ENCODE peak calls at places on chromosomes 6 and 20, in six cellular contexts. One of them, this sample, is unnamed.

GRCh38 chr6:40930555-40930954 is 108.5 kb downstream of the UNC5CL start:
- DNase-seq in GM12878: no peak
- DNase-seq in H1: no peak
- DNase-seq in K562: peak
- DNase-seq in HCT116: no peak
- DNase-seq in HepG2: no peak
- DNase-seq in this sample: no peak

GRCh38 chr6:100573169-100573568 is 108.4 kb upstream of the SIM1 start:
- DNase-seq in GM12878: no peak
- DNase-seq in H1: no peak
- DNase-seq in K562: peak
- DNase-seq in HCT116: peak
- DNase-seq in HepG2: peak
- DNase-seq in this sample: no peak

GRCh38 chr6:22145823-22146379 is 150.9 kb downstream of the PRL start:
- DNase-seq in GM12878: no peak
- DNase-seq in H1: peak
- DNase-seq in K562: no peak
- DNase-seq in HCT116: no peak
- DNase-seq in HepG2: no peak
- DNase-seq in this sample: peak

GRCh38 chr20:50680106-50680960 is 11.0 kb downstream of the RIPOR3 start:
- DNase-seq in GM12878: no peak
- DNase-seq in H1: no peak
- DNase-seq in K562: no peak
- DNase-seq in HCT116: no peak
- DNase-seq in HepG2: peak
- DNase-seq in this sample: no peak

GRCh38 chr6:34934516-34934915 is 45.5 kb downstream of the ANKS1A start:
- DNase-seq in GM12878: no peak
- DNase-seq in H1: no peak
- DNase-seq in K562: no peak
- DNase-seq in HCT116: no peak
- DNase-seq in HepG2: no peak
- DNase-seq in this sample: no peak

GRCh38 chr20:12217382-12217781 is 299.7 kb downstream of the BTBD3 start:
- DNase-seq in GM12878: no peak
- DNase-seq in H1: no peak
- DNase-seq in K562: no peak
- DNase-seq in HCT116: no peak
- DNase-seq in HepG2: no peak
- DNase-seq in this sample: no peak

GRCh38 chr20:5621305-5621704 is 128.9 kb upstream of the SHLD1 start:
- DNase-seq in GM12878: no peak
- DNase-seq in H1: no peak
- DNase-seq in K562: no peak
- DNase-seq in HCT116: no peak
- DNase-seq in HepG2: no peak
- DNase-seq in this sample: no peak

GRCh38 chr6:41688256-41688965 is 47.0 kb downstream of the TFEB start:
- DNase-seq in GM12878: no peak
- DNase-seq in H1: no peak
- DNase-seq in K562: no peak
- DNase-seq in HCT116: no peak
- DNase-seq in HepG2: no peak
- DNase-seq in this sample: no peak

GRCh38 chr6:47078991-47079390 is 36.9 kb upstream of the ADGRF1 start:
- DNase-seq in GM12878: no peak
- DNase-seq in H1: no peak
- DNase-seq in K562: no peak
- DNase-seq in HCT116: no peak
- DNase-seq in HepG2: no peak
- DNase-seq in this sample: no peak

GRCh38 chr6:6866656-6867390 is 240.9 kb upstream of the RREB1 start:
- DNase-seq in GM12878: no peak
- DNase-seq in H1: no peak
- DNase-seq in K562: no peak
- DNase-seq in HCT116: no peak
- DNase-seq in HepG2: no peak
- DNase-seq in this sample: no peak

GRCh38 chr6:106381871-106382270 is 21.4 kb downstream of the CRYBG1 start:
- DNase-seq in GM12878: no peak
- DNase-seq in H1: no peak
- DNase-seq in K562: no peak
- DNase-seq in HCT116: no peak
- DNase-seq in HepG2: no peak
- DNase-seq in this sample: no peak

GRCh38 chr20:64143018-64143801 is 21.0 kb upstream of the MYT1 start:
- DNase-seq in GM12878: no peak
- DNase-seq in H1: no peak
- DNase-seq in K562: no peak
- DNase-seq in HCT116: no peak
- DNase-seq in HepG2: no peak
- DNase-seq in this sample: no peak

GRCh38 chr6:109478848-109479624 is 4.0 kb downstream of the ZBTB24 start:
- DNase-seq in GM12878: no peak
- DNase-seq in H1: no peak
- DNase-seq in K562: no peak
- DNase-seq in HCT116: no peak
- DNase-seq in HepG2: peak
- DNase-seq in this sample: no peak

GRCh38 chr6:44464527-44465310 is 77.2 kb downstream of the CDC5L start:
- DNase-seq in GM12878: no peak
- DNase-seq in H1: no peak
- DNase-seq in K562: no peak
- DNase-seq in HCT116: no peak
- DNase-seq in HepG2: peak
- DNase-seq in this sample: no peak

GRCh38 chr20:4016349-4017050 is 1.1 kb upstream of the RNF24 start:
- DNase-seq in GM12878: no peak
- DNase-seq in H1: no peak
- DNase-seq in K562: no peak
- DNase-seq in HCT116: no peak
- DNase-seq in HepG2: no peak
- DNase-seq in this sample: no peak

GRCh38 chr20:4012631-4013030 is 2.7 kb downstream of the RNF24 start:
- DNase-seq in GM12878: no peak
- DNase-seq in H1: no peak
- DNase-seq in K562: no peak
- DNase-seq in HCT116: no peak
- DNase-seq in HepG2: no peak
- DNase-seq in this sample: no peak

GRCh38 chr20:4013041-4013440 is 2.3 kb downstream of the RNF24 start:
- DNase-seq in GM12878: no peak
- DNase-seq in H1: no peak
- DNase-seq in K562: no peak
- DNase-seq in HCT116: no peak
- DNase-seq in HepG2: no peak
- DNase-seq in this sample: no peak

GRCh38 chr20:4011226-4011975 is 4.0 kb downstream of the RNF24 start:
- DNase-seq in GM12878: no peak
- DNase-seq in H1: no peak
- DNase-seq in K562: no peak
- DNase-seq in HCT116: no peak
- DNase-seq in HepG2: no peak
- DNase-seq in this sample: no peak

DNA sequence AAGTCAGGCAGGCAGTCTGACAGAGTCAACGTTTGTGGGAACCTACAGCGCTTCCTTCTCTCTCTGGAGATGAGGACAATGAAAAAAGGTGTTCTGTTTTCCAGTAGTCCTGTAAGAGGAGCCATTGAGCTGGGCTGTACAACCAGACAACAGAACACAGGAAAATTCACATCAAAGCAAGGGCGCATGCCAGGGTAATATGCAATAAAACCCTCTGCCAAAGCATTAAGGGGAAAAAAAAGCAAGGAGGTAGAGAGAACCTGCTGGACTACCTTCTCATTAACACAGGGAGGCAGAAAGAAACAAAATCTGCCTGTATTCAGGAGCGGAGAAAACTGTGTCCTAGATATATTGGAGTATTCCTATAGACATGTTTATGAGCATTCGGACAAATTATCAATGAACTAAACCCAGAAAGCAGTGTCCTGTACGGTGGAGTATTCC is 1.3 kb downstream of the RNF24 start:
- DNase-seq in GM12878: no peak
- DNase-seq in H1: no peak
- DNase-seq in K562: no peak
- DNase-seq in HCT116: peak
- DNase-seq in HepG2: peak
- DNase-seq in this sample: no peak
- TF ChIP-seq ZNF274 in GM12878: no peak
- TF ChIP-seq ZNF274 in H1: no peak
- TF ChIP-seq ZNF274 in K562: no peak
- TF ChIP-seq ZNF274 in HCT116: no peak
- TF ChIP-seq ZNF274 in HepG2: no peak
- TF ChIP-seq ZNF274 in this sample: no peak

DNA sequence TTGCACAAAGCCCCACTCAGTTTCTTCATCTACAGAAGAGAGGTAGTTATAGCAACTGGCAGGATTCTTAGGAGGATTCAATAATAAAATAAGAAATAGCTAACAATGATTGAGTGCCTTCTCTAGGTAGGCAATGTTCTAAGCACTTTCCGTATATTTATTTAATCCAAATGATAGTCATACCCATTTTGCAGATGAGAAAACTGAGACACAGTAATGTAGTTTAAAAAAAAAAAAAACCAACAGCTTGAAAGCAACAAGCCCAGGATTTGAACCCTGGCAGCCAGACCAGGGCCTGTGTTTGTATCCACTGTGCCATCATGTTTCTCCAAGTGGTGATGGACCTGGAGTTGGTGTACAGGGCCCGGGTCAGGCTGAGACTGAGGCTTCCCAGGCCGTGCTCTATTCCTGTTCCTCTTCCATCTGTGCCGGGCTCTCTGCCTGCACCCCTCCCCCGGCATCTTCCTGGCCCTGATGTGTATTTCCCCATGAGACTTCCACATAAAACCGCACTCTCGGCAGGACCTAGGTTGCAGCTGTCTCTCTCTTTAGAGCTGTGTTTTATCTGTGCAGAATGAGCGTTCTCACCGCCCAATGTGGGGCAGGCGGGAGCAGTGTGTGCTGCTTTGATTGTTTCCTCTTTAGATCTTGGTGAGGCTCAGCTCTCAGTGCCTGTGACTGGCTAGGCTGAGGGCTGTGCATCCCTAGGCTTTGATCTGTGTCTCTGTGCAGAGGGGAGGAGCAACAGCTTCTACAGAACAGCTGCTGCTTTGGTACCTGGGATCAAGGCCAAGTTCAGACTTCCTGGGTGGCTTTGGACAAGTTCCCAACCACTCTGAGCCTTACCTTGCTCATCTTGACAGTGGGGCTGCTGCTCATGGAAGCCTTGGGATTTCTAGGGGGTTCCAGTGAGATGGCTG is 49.5 kb downstream of the TOX2 start:
- DNase-seq in GM12878: no peak
- DNase-seq in H1: no peak
- DNase-seq in K562: no peak
- DNase-seq in HCT116: no peak
- DNase-seq in HepG2: no peak
- DNase-seq in this sample: no peak
- TF ChIP-seq ZNF274 in GM12878: no peak
- TF ChIP-seq ZNF274 in H1: no peak
- TF ChIP-seq ZNF274 in K562: no peak
- TF ChIP-seq ZNF274 in HCT116: no peak
- TF ChIP-seq ZNF274 in HepG2: no peak
- TF ChIP-seq ZNF274 in this sample: no peak

DNA sequence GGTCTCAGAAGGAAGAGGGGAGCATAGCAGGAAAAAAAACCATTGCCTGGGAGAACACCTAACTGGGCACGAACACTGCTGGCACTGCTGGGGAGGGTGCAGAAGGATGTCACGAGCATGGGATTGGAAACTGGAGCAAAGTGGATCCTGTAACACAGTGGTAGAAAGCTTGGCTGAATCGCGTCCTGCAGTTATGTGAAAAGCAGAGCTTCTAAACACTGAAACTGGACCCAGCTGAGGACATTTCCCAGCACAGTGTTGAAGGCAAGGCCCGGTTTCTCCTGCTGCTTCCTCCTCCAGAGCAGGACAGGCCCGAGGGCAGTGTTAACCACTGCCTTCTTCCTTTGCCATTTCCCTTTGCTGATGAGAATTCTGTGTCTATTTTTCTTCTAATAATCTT is 6.7 kb downstream of the APMAP start:
- DNase-seq in GM12878: no peak
- DNase-seq in H1: no peak
- DNase-seq in K562: no peak
- DNase-seq in HCT116: no peak
- DNase-seq in HepG2: no peak
- DNase-seq in this sample: no peak
- TF ChIP-seq ZNF274 in GM12878: no peak
- TF ChIP-seq ZNF274 in H1: no peak
- TF ChIP-seq ZNF274 in K562: no peak
- TF ChIP-seq ZNF274 in HCT116: no peak
- TF ChIP-seq ZNF274 in HepG2: no peak
- TF ChIP-seq ZNF274 in this sample: no peak

DNA sequence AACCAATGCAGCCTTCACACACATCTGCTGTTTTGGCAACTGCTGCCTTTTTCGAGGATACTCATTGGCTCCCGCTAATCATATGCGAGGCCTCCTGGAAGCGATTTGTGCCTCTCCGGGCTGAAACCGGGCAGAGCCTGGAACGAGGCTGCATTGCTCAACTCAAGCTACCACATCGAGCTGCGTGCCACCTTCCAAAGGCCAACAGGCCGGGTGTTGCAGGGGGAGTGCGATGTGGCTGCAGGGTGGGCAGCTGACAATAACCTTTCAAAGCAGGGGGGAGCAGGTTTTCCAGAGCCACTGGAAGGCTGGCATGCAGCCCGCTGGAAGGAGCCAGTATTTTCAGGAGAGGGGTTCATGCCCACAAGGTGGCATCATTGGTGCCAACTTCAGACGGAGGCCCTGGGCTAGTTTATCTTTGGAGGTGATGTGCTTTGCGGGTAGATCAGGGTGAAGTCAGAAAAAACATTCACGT is 122.6 kb upstream of the IFNGR1 start:
- DNase-seq in GM12878: no peak
- DNase-seq in H1: no peak
- DNase-seq in K562: no peak
- DNase-seq in HCT116: no peak
- DNase-seq in HepG2: no peak
- DNase-seq in this sample: no peak
- TF ChIP-seq ZNF274 in GM12878: no peak
- TF ChIP-seq ZNF274 in H1: no peak
- TF ChIP-seq ZNF274 in K562: no peak
- TF ChIP-seq ZNF274 in HCT116: no peak
- TF ChIP-seq ZNF274 in HepG2: no peak
- TF ChIP-seq ZNF274 in this sample: no peak

GRCh38 chr20:39874049-39874893 is 814.8 kb downstream of the MAFB start:
- DNase-seq in GM12878: peak
- DNase-seq in H1: peak
- DNase-seq in K562: peak
- DNase-seq in HCT116: peak
- DNase-seq in HepG2: peak
- DNase-seq in this sample: peak
- TF ChIP-seq ZNF274 in GM12878: no peak
- TF ChIP-seq ZNF274 in H1: no peak
- TF ChIP-seq ZNF274 in K562: no peak
- TF ChIP-seq ZNF274 in HCT116: no peak
- TF ChIP-seq ZNF274 in HepG2: no peak
- TF ChIP-seq ZNF274 in this sample: no peak

This sample was measured in NT2/D1.